ENCODE peak calls at places on chromosomes 12 and 14, in ten cellular contexts. One of them, this sample, is unnamed.

GRCh38 chr12:96258451-96258933 is 64.3 kb downstream of the ELK3 start:
- DNase-seq in foreskin fibroblast: no peak
- DNase-seq in lower lobe of right lung: no peak
- DNase-seq in SW480: no peak
- DNase-seq in LoVo: no peak
- DNase-seq in ELF-1: peak; percentile 57
- DNase-seq in WTC11: no peak
- DNase-seq in fibroblast of lung: peak; percentile 87
- DNase-seq in astrocyte of the cerebellum: peak; percentile 91
- DNase-seq in H9: no peak
- DNase-seq in this sample: peak; percentile 62

GRCh38 chr12:53600490-53601295 is 25.5 kb downstream of the ATF7 start:
- DNase-seq in foreskin fibroblast: no peak
- DNase-seq in lower lobe of right lung: no peak
- DNase-seq in SW480: no peak
- DNase-seq in LoVo: no peak
- DNase-seq in ELF-1: no peak
- DNase-seq in WTC11: no peak
- DNase-seq in fibroblast of lung: no peak
- DNase-seq in astrocyte of the cerebellum: no peak
- DNase-seq in H9: no peak
- DNase-seq in this sample: no peak

GRCh38 chr14:63504628-63505027 is 38.5 kb downstream of the PPP2R5E start:
- DNase-seq in foreskin fibroblast: no peak
- DNase-seq in lower lobe of right lung: no peak
- DNase-seq in SW480: no peak
- DNase-seq in LoVo: no peak
- DNase-seq in ELF-1: no peak
- DNase-seq in WTC11: no peak
- DNase-seq in fibroblast of lung: no peak
- DNase-seq in astrocyte of the cerebellum: no peak
- DNase-seq in H9: no peak
- DNase-seq in this sample: no peak

GRCh38 chr12:71772728-71773127 is 18.1 kb downstream of the RAB21 start:
- DNase-seq in foreskin fibroblast: no peak
- DNase-seq in lower lobe of right lung: no peak
- DNase-seq in SW480: no peak
- DNase-seq in LoVo: no peak
- DNase-seq in ELF-1: no peak
- DNase-seq in WTC11: no peak
- DNase-seq in fibroblast of lung: no peak
- DNase-seq in astrocyte of the cerebellum: no peak
- DNase-seq in H9: no peak
- DNase-seq in this sample: no peak

GRCh38 chr12:49259452-49259851 is 5.4 kb upstream of the TUBA1C start:
- DNase-seq in foreskin fibroblast: no peak
- DNase-seq in lower lobe of right lung: no peak
- DNase-seq in SW480: no peak
- DNase-seq in LoVo: no peak
- DNase-seq in ELF-1: no peak
- DNase-seq in WTC11: no peak
- DNase-seq in fibroblast of lung: no peak
- DNase-seq in astrocyte of the cerebellum: no peak
- DNase-seq in H9: no peak
- DNase-seq in this sample: no peak

GRCh38 chr12:38555620-38556596 is 239.3 kb downstream of the ALG10B start:
- DNase-seq in foreskin fibroblast: no peak
- DNase-seq in lower lobe of right lung: no peak
- DNase-seq in SW480: peak; percentile 3
- DNase-seq in LoVo: no peak
- DNase-seq in ELF-1: no peak
- DNase-seq in WTC11: no peak
- DNase-seq in fibroblast of lung: no peak
- DNase-seq in astrocyte of the cerebellum: no peak
- DNase-seq in H9: no peak
- DNase-seq in this sample: no peak

GRCh38 chr12:132282031-132282949 is 47.1 kb downstream of the GALNT9 start:
- DNase-seq in foreskin fibroblast: no peak
- DNase-seq in lower lobe of right lung: peak; percentile 24
- DNase-seq in SW480: peak; percentile 51
- DNase-seq in LoVo: no peak
- DNase-seq in ELF-1: no peak
- DNase-seq in WTC11: peak; percentile 18
- DNase-seq in fibroblast of lung: no peak
- DNase-seq in astrocyte of the cerebellum: no peak
- DNase-seq in H9: peak; percentile 64
- DNase-seq in this sample: no peak

GRCh38 chr12:110343921-110344555 is 59.5 kb downstream of the ANAPC7 start:
- DNase-seq in foreskin fibroblast: no peak
- DNase-seq in lower lobe of right lung: no peak
- DNase-seq in SW480: no peak
- DNase-seq in LoVo: no peak
- DNase-seq in ELF-1: no peak
- DNase-seq in WTC11: no peak
- DNase-seq in fibroblast of lung: no peak
- DNase-seq in astrocyte of the cerebellum: no peak
- DNase-seq in H9: no peak
- DNase-seq in this sample: no peak

GRCh38 chr12:98644433-98644711 is 216 bp downstream of the IKBIP start:
- DNase-seq in foreskin fibroblast: peak; percentile 18
- DNase-seq in lower lobe of right lung: no peak
- DNase-seq in SW480: peak; percentile 69
- DNase-seq in LoVo: no peak
- DNase-seq in ELF-1: no peak
- DNase-seq in WTC11: peak; percentile 49
- DNase-seq in fibroblast of lung: no peak
- DNase-seq in astrocyte of the cerebellum: no peak
- DNase-seq in H9: peak; percentile 79
- DNase-seq in this sample: peak; percentile 68

GRCh38 chr14:75559045-75559444 is 19.4 kb upstream of the FLVCR2 start:
- DNase-seq in foreskin fibroblast: no peak
- DNase-seq in lower lobe of right lung: no peak
- DNase-seq in SW480: no peak
- DNase-seq in LoVo: no peak
- DNase-seq in ELF-1: no peak
- DNase-seq in WTC11: no peak
- DNase-seq in fibroblast of lung: no peak
- DNase-seq in astrocyte of the cerebellum: no peak
- DNase-seq in H9: no peak
- DNase-seq in this sample: no peak

GRCh38 chr12:89528434-89528833 is 2.6 kb upstream of the POC1B start:
- DNase-seq in foreskin fibroblast: no peak
- DNase-seq in lower lobe of right lung: no peak
- DNase-seq in SW480: no peak
- DNase-seq in LoVo: no peak
- DNase-seq in ELF-1: no peak
- DNase-seq in WTC11: no peak
- DNase-seq in fibroblast of lung: no peak
- DNase-seq in astrocyte of the cerebellum: no peak
- DNase-seq in H9: no peak
- DNase-seq in this sample: no peak

GRCh38 chr12:41254546-41254945 is 66.4 kb downstream of the PDZRN4 start:
- DNase-seq in foreskin fibroblast: no peak
- DNase-seq in lower lobe of right lung: no peak
- DNase-seq in SW480: no peak
- DNase-seq in LoVo: no peak
- DNase-seq in ELF-1: no peak
- DNase-seq in WTC11: no peak
- DNase-seq in fibroblast of lung: no peak
- DNase-seq in astrocyte of the cerebellum: no peak
- DNase-seq in H9: no peak
- DNase-seq in this sample: no peak

GRCh38 chr14:100692859-100693558 is 33.7 kb upstream of the DLK1 start:
- DNase-seq in foreskin fibroblast: peak; percentile 85
- DNase-seq in lower lobe of right lung: no peak
- DNase-seq in SW480: peak; percentile 90
- DNase-seq in LoVo: peak; percentile 16
- DNase-seq in ELF-1: peak; percentile 86
- DNase-seq in WTC11: no peak
- DNase-seq in fibroblast of lung: peak; percentile 82
- DNase-seq in astrocyte of the cerebellum: peak; percentile 52
- DNase-seq in H9: no peak
- DNase-seq in this sample: peak; percentile 91

GRCh38 chr12:13981296-13981962 is at the start of gene GRIN2B:
- DNase-seq in foreskin fibroblast: no peak
- DNase-seq in lower lobe of right lung: no peak
- DNase-seq in SW480: peak; percentile 44
- DNase-seq in LoVo: no peak
- DNase-seq in ELF-1: peak; percentile 18
- DNase-seq in WTC11: peak; percentile 58
- DNase-seq in fibroblast of lung: no peak
- DNase-seq in astrocyte of the cerebellum: no peak
- DNase-seq in H9: peak; percentile 62
- DNase-seq in this sample: peak; percentile 26

This sample was measured in MG63.